ENCODE peak calls at places on chromosomes 1 and 21, in four cellular contexts. N is EL, F is IMR-90, M is GM23338. A is an unnamed sample.

GRCh38 chr21:32252136-32252535 is 26.7 kb downstream of the MIS18A start:
- DNase-seq in M (no peak), N (no peak), F (no peak), A (no peak)

GRCh38 chr1:163120372-163120771 is 51.2 kb downstream of the RGS4 start:
- DNase-seq in N (no peak), F (no peak), M (no peak), A (no peak)

GRCh38 chr21:31201548-31201947 is 142.5 kb downstream of the TIAM1 start:
- DNase-seq in F (peak; percentile 50), N (no peak), M (no peak), A (no peak)

GRCh38 chr1:63648689-63649088 is 55.5 kb downstream of the PGM1 start:
- DNase-seq in M (no peak), N (no peak), F (no peak), A (no peak)

GRCh38 chr1:64060611-64061302 is 142.7 kb upstream of the UBE2U start:
- DNase-seq in N (no peak), M (no peak), F (no peak), A (no peak)

GRCh38 chr1:173789841-173790240 is 34.6 kb upstream of the DARS2 start:
- DNase-seq in F (no peak), N (no peak), M (no peak), A (no peak)

GRCh38 chr1:41482001-41482765 is 2.3 kb downstream of the EDN2 start:
- DNase-seq in M (no peak), N (no peak), F (no peak), A (no peak)

GRCh38 chr1:226706664-226707063 is 32.4 kb downstream of the ITPKB start:
- DNase-seq in M (no peak), N (no peak), F (no peak), A (no peak)

GRCh38 chr1:30618335-30618747 is 105.0 kb downstream of the MATN1 start:
- DNase-seq in F (no peak), N (no peak), M (no peak), A (no peak)

GRCh38 chr1:42484382-42484781 is 21.3 kb downstream of the CCDC30 start:
- DNase-seq in F (peak; percentile 95), M (no peak), N (peak; percentile 90), A (no peak)

GRCh38 chr1:193786996-193787546 is 600.7 kb upstream of the B3GALT2 start:
- DNase-seq in F (no peak), M (peak; percentile 8), N (no peak), A (no peak)

GRCh38 chr1:111948209-111949131 is 41.0 kb downstream of the KCND3 start:
- DNase-seq in F (no peak), N (no peak), M (no peak), A (no peak)

A was measured in effector CD8-positive, alpha-beta T cell.